ENCODE peak calls at places on chromosome 17, in eight cellular contexts. G, F, Q, H, J, N, B and W are unnamed samples.

GRCh38 chr17:76485569-76485968 is 15.7 kb downstream of the RHBDF2 start:
- DNase-seq in J (no peak), B (no peak), N (no peak), H (no peak), G (peak; percentile 31), Q (no peak), F (no peak), W (no peak)

GRCh38 chr17:1227917-1228751 is 42.1 kb upstream of the BHLHA9 start:
- DNase-seq in N (no peak), H (peak; percentile 71), B (no peak), G (peak; percentile 9), J (no peak), Q (no peak), F (peak; percentile 73), W (no peak)

GRCh38 chr17:48869821-48870318 is 22.7 kb upstream of the ATP5MC1 start:
- DNase-seq in Q (no peak), N (no peak), J (no peak), H (no peak), B (no peak), F (no peak), G (no peak), W (no peak)

GRCh38 chr17:63039342-63039741 is 73.3 kb downstream of the TANC2 start:
- DNase-seq in Q (no peak), F (no peak), J (peak; percentile 33), G (no peak), B (no peak), N (peak; percentile 28), H (no peak), W (no peak)

GRCh38 chr17:8375738-8376259 is 705 bp downstream of the KRABD2 start:
- DNase-seq in J (no peak), G (no peak), H (no peak), B (peak; percentile 44), F (no peak), Q (no peak), N (peak; percentile 29), W (no peak)

GRCh38 chr17:38455288-38455915 is 27.1 kb downstream of the ARHGAP23 start:
- DNase-seq in G (peak; percentile 47), J (no peak), F (no peak), Q (no peak), B (no peak), H (no peak), N (no peak), W (no peak)

GRCh38 chr17:35769895-35770486 is 9.3 kb downstream of the C17orf50 start:
- DNase-seq in F (no peak), J (no peak), B (no peak), G (no peak), N (no peak), H (no peak), Q (no peak), W (no peak)

GRCh38 chr17:76781056-76781982 is 43.4 kb downstream of the MFSD11 start:
- DNase-seq in J (no peak), Q (no peak), G (no peak), H (no peak), B (no peak), F (no peak), N (no peak), W (no peak)

GRCh38 chr17:58207451-58207850 is 11.6 kb downstream of the MKS1 start:
- DNase-seq in B (no peak), H (no peak), G (no peak), N (no peak), J (no peak), Q (no peak), F (no peak), W (no peak)

GRCh38 chr17:75244133-75244866 is 17.1 kb downstream of the GGA3 start:
- DNase-seq in F (no peak), B (no peak), N (no peak), J (no peak), G (no peak), Q (no peak), H (no peak), W (no peak)

GRCh38 chr17:79574108-79574507 is 36.7 kb downstream of the RBFOX3 start:
- DNase-seq in J (peak; percentile 23), N (no peak), Q (no peak), B (no peak), H (no peak), F (no peak), G (no peak), W (no peak)

GRCh38 chr17:56896968-56897359 is 16.9 kb downstream of the TRIM25 start:
- DNase-seq in B (no peak), J (peak; percentile 42), F (no peak), H (peak; percentile 11), Q (no peak), N (no peak), G (no peak), W (no peak)

GRCh38 chr17:40242774-40243173 is 23.7 kb downstream of the WIPF2 start:
- DNase-seq in N (no peak), G (no peak), Q (no peak), F (no peak), H (no peak), J (no peak), B (no peak), W (no peak)

GRCh38 chr17:37642706-37643105 is 540 bp downstream of the DDX52 start:
- DNase-seq in H (no peak), N (peak; percentile 31), G (peak; percentile 35), B (peak; percentile 65), Q (no peak), F (no peak), J (peak; percentile 19), W (no peak)

GRCh38 chr17:79435296-79435695 is 175.6 kb downstream of the RBFOX3 start:
- DNase-seq in J (no peak), Q (no peak), G (no peak), N (no peak), F (no peak), B (no peak), H (no peak), W (no peak)

GRCh38 chr17:80822021-80822699 is 169.5 kb upstream of the CHMP6 start:
- DNase-seq in B (no peak), F (peak; percentile 8), N (no peak), G (no peak), H (peak; percentile 51), Q (no peak), J (no peak), W (no peak)

GRCh38 chr17:12421077-12421476 is 244.6 kb upstream of the MYOCD start:
- DNase-seq in N (no peak), B (no peak), Q (no peak), F (no peak), G (no peak), H (no peak), J (no peak), W (no peak)

GRCh38 chr17:29147682-29148081 is 32.5 kb downstream of the MYO18A start:
- DNase-seq in Q (no peak), B (no peak), G (no peak), F (no peak), N (no peak), J (no peak), H (no peak), W (no peak)

GRCh38 chr17:16288860-16289571 is 64.3 kb downstream of the CENPV start:
- DNase-seq in J (peak; percentile 32), Q (no peak), G (peak; percentile 12), N (peak; percentile 53), B (no peak), H (no peak), F (no peak), W (no peak)

GRCh38 chr17:16285646-16286008 is 67.6 kb downstream of the CENPV start:
- DNase-seq in F (no peak), J (no peak), B (no peak), G (no peak), H (no peak), N (no peak), Q (no peak), W (no peak)

GRCh38 chr17:16286009-16286946 is 67.0 kb downstream of the CENPV start:
- DNase-seq in J (peak; percentile 99), Q (peak; percentile 68), H (peak; percentile 91), G (peak; percentile 99), F (peak; percentile 84), N (peak; percentile 98), B (peak; percentile 90), W (peak; percentile 78)

GRCh38 chr17:16286947-16287562 is 66.2 kb downstream of the CENPV start:
- DNase-seq in F (peak; percentile 51), Q (no peak), H (peak; percentile 68), N (no peak), G (peak; percentile 73), B (no peak), J (no peak), W (peak; percentile 22)

DNA sequence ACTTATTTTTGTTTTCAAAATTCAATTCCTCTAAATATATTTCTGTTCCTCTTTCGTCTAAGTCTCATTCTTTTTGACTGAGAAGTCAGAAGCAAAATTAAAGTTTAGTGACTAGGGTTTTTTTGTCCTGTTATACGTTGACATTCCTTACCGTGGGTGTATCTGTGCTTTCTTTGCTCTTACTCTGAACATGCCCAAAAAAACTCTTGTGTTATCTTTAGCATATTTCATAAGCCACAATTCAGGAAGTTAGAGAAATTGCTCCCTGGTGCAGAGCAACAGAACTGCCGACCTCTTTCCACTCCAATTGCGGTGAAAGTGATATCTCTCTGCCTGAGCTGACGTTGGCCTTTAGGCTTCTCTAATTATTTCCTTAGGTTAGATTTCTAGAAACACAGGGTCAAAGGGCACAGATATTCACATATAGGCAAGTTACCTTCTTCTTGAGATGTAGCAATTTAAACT is 65.7 kb downstream of the CENPV start:
- DNase-seq in N (peak; percentile 87), Q (no peak), G (peak; percentile 91), B (peak; percentile 24), F (no peak), J (peak; percentile 55), H (no peak), W (peak; percentile 8)
- TF ChIP-seq CTCF in N (no peak), Q (peak; percentile 15), G (peak; percentile 5), B (no peak), F (no peak), J (no peak), H (no peak), W (no peak)

GRCh38 chr17:21058098-21058893 is 15.5 kb upstream of the USP22 start:
- DNase-seq in F (no peak), J (peak; percentile 56), G (peak; percentile 68), N (peak; percentile 45), H (no peak), Q (no peak), B (peak; percentile 45), W (no peak)
- TF ChIP-seq CTCF in F (no peak), J (peak; percentile 38), G (peak; percentile 30), N (peak; percentile 27), H (no peak), Q (no peak), B (no peak), W (no peak)

DNA sequence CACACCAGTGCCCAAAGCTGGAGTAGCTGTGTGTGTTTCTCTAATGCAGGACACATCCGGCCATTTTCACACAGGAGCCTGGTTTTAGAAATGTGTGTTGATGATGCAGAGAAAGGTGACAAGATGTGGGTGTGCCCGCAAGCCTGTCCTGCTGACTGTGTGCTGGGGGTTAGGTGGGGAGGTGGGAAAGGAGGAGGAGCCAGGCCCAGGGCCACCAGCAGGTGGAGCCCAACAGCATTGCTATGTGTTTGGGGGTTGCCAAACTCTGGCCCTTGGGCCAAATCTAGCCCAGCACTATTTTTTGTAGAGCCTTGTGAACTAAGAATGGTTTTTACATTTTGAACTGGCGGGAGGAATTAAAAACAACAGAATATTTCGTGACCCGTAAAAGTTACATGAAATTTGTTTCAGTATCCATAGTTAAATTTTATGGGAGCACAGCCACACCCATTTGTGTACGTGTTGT is 61.7 kb upstream of the LGALS9 start:
- DNase-seq in N (peak; percentile 34), J (peak; percentile 31), F (peak; percentile 77), H (no peak), G (peak; percentile 39), B (peak; percentile 31), Q (no peak), W (no peak)
- TF ChIP-seq CTCF in N (peak; percentile 56), J (peak; percentile 65), F (peak; percentile 53), H (peak; percentile 27), G (peak; percentile 73), B (peak; percentile 68), Q (no peak), W (peak; percentile 28)

GRCh38 chr17:20225162-20226115 is 216.3 kb downstream of the SPECC1 start:
- DNase-seq in J (peak; percentile 34), Q (no peak), F (no peak), N (no peak), H (no peak), B (no peak), G (no peak), W (no peak)
- TF ChIP-seq CTCF in J (peak; percentile 50), Q (no peak), F (no peak), N (peak; percentile 14), H (no peak), B (peak; percentile 24), G (peak; percentile 12), W (no peak)